ENCODE peak calls at places on chromosomes 1 and 21, in seven cellular contexts. W is AG04449, G is colonic mucosa, E is mammary epithelial cell, L is pancreas, Y is GM10248, T is GM23338. Z is an unnamed sample.

GRCh38 chr1:223628233-223628632 is 37.3 kb downstream of the CAPN8 start:
- DNase-seq in W (no peak), G (peak), E (no peak), L (no peak), Y (peak), T (peak), Z (no peak)

GRCh38 chr1:151611288-151611790 is 511 bp upstream of the SNX27 start:
- DNase-seq in W (no peak), G (no peak), E (peak), L (no peak), Y (no peak), T (no peak), Z (no peak)

GRCh38 chr1:5989731-5990271 is 2.4 kb downstream of the NPHP4 start:
- DNase-seq in W (no peak), G (no peak), E (no peak), L (peak), Y (no peak), T (no peak), Z (no peak)

GRCh38 chr1:228299901-228300300 is 92.1 kb downstream of the OBSCN start:
- DNase-seq in W (no peak), G (no peak), E (no peak), L (no peak), Y (no peak), T (no peak), Z (no peak)

GRCh38 chr21:17119466-17120297 is 393.2 kb upstream of the CXADR start:
- DNase-seq in W (no peak), G (no peak), E (no peak), L (no peak), Y (no peak), T (peak), Z (no peak)

GRCh38 chr21:28193189-28193588 is 799.5 kb downstream of the LTN1 start:
- DNase-seq in W (no peak), G (no peak), E (no peak), L (no peak), Y (no peak), T (peak), Z (no peak)

GRCh38 chr1:6271554-6271953 is 10.7 kb upstream of the GPR153 start:
- DNase-seq in W (no peak), G (peak), E (no peak), L (no peak), Y (no peak), T (no peak), Z (no peak)

GRCh38 chr1:93816970-93817738 is 61.9 kb downstream of the DNTTIP2 start:
- DNase-seq in W (no peak), G (no peak), E (no peak), L (no peak), Y (no peak), T (no peak), Z (no peak)

GRCh38 chr1:7761103-7761502 is 10.0 kb upstream of the VAMP3 start:
- DNase-seq in W (no peak), G (no peak), E (no peak), L (no peak), Y (no peak), T (peak), Z (no peak)

GRCh38 chr1:155466996-155467395 is 95.6 kb downstream of the ASH1L start:
- DNase-seq in W (peak), G (no peak), E (peak), L (no peak), Y (no peak), T (no peak), Z (no peak)

GRCh38 chr1:168469690-168470089 is 74.1 kb downstream of the XCL2 start:
- DNase-seq in W (no peak), G (peak), E (peak), L (no peak), Y (no peak), T (no peak), Z (no peak)

GRCh38 chr1:151908228-151908691 is 1.1 kb downstream of the THEM4 start:
- DNase-seq in W (no peak), G (no peak), E (no peak), L (no peak), Y (no peak), T (peak), Z (no peak)

GRCh38 chr1:151641229-151641628 is 29.4 kb downstream of the SNX27 start:
- DNase-seq in W (no peak), G (no peak), E (peak), L (no peak), Y (no peak), T (no peak), Z (no peak)

GRCh38 chr1:151494741-151495281 is 16.4 kb upstream of the CGN start:
- DNase-seq in W (peak), G (no peak), E (peak), L (no peak), Y (peak), T (no peak), Z (no peak)

GRCh38 chr1:225838793-225839192 is 28.9 kb downstream of the EPHX1 start:
- DNase-seq in W (no peak), G (no peak), E (no peak), L (peak), Y (no peak), T (no peak), Z (no peak)

GRCh38 chr1:189220750-189221149 is 1256.9 kb downstream of the BRINP3 start:
- DNase-seq in W (no peak), G (no peak), E (no peak), L (no peak), Y (no peak), T (peak), Z (no peak)
- TF ChIP-seq CTCF in W (no peak), G (no peak), E (peak), L (no peak), Y (no peak), T (no peak), Z (no peak)

DNA sequence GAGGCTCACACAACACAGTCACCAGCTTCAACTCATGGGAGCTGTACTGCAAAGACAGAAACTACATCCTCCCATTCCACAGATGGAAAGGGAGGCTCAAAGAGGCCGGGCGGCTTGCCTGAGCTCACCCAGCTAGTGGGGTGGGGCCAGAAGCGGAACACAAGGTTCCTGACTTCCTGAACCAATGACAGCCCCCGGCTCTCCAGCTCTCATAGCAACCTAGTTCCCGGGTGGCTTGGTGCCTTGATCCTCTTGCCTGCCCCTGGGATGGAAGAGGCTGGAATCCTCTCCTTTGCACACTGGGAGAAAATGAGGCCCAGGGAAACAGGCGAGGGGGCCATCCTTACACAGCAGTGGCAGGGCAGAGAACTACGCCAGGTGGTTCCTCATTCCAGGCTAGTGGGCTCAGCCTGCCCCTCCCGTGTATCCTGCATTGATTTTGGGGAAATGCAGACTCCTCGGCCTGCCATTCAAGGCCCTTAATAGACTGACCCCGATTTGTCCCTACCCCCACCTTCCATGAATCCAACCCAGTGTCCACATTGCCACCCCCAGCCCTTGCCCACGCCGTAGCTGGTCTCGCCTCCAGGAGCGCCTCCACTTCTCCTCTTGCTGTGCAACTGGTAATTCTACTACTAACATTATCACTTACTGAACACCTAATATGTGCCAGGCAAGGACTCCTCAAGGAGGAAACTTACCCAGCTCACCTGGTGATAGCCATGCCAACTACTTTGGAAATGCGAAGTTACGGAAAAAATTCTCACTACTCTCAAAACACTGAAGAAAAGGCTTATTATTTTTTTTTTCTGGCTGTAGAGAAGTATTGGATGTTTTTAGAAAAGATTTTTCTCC is 5.0 kb downstream of the RAP1GAP start:
- DNase-seq in W (no peak), G (no peak), E (no peak), L (no peak), Y (no peak), T (peak), Z (peak)
- TF ChIP-seq CTCF in W (no peak), G (no peak), E (no peak), L (no peak), Y (no peak), T (no peak), Z (no peak)

GRCh38 chr1:185846672-185847440 is 112.7 kb downstream of the HMCN1 start:
- DNase-seq in W (no peak), G (no peak), E (peak), L (no peak), Y (no peak), T (no peak), Z (no peak)

GRCh38 chr1:185853739-185854138 is 119.5 kb downstream of the HMCN1 start:
- DNase-seq in W (peak), G (no peak), E (peak), L (no peak), Y (no peak), T (no peak), Z (no peak)

GRCh38 chr1:185850366-185850765 is 116.2 kb downstream of the HMCN1 start:
- DNase-seq in W (no peak), G (no peak), E (peak), L (no peak), Y (no peak), T (peak), Z (no peak)
- TF ChIP-seq CTCF in W (no peak), G (no peak), E (no peak), L (no peak), Y (no peak), T (no peak), Z (no peak)

DNA sequence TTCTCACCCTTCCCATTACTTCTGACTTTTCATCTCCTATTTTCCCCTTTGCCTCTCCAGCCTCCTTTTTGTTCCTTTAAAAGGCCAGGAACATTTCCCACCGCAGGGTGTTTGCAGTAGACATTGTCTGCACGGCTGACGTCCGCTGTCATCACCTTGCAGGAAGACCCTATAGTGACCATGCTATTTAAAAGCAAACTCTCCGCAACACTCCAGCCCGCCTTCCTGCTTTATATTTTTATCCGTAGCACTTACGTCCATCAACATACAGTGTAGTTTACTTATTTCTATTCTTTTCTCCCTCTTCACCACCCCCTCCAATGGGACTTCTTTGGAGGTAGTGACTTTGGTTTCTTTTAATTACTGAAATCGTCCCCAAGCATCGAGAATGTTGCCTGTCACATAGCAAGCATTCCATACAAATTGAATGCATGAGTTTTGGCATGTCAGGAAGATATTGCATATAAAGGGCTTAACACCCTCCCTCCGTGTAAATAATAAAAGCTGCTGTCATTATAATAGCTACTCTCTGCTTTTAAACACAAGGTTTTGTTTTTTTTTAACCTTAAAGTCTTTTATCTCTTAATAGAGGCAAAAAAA is 19.8 kb downstream of the SLC25A33 start:
- DNase-seq in W (no peak), G (no peak), E (no peak), L (peak), Y (no peak), T (no peak), Z (no peak)
- TF ChIP-seq CTCF in W (no peak), G (no peak), E (no peak), L (no peak), Y (no peak), T (no peak), Z (no peak)

GRCh38 chr1:38027201-38028104 is 14.9 kb downstream of the UTP11 start:
- DNase-seq in W (no peak), G (no peak), E (peak), L (peak), Y (no peak), T (no peak), Z (no peak)

GRCh38 chr1:38028105-38028591 is 15.6 kb downstream of the UTP11 start:
- DNase-seq in W (no peak), G (no peak), E (peak), L (no peak), Y (peak), T (peak), Z (no peak)

GRCh38 chr1:38029725-38030511 is 16.7 kb downstream of the POU3F1 start:
- DNase-seq in W (no peak), G (no peak), E (peak), L (peak), Y (peak), T (peak), Z (no peak)

GRCh38 chr1:38029081-38029681 is 16.6 kb downstream of the UTP11 start:
- DNase-seq in W (no peak), G (no peak), E (no peak), L (no peak), Y (no peak), T (peak), Z (no peak)

GRCh38 chr1:38028671-38029070 is 16.1 kb downstream of the UTP11 start:
- DNase-seq in W (no peak), G (no peak), E (no peak), L (no peak), Y (no peak), T (peak), Z (no peak)
- TF ChIP-seq CTCF in W (no peak), G (no peak), E (no peak), L (no peak), Y (no peak), T (peak), Z (no peak)

GRCh38 chr1:15703562-15703961 is 19.4 kb downstream of the PLEKHM2 start:
- DNase-seq in W (peak), G (peak), E (peak), L (no peak), Y (no peak), T (no peak), Z (peak)

GRCh38 chr1:15701784-15702183 is 17.7 kb downstream of the PLEKHM2 start:
- DNase-seq in W (no peak), G (no peak), E (no peak), L (no peak), Y (no peak), T (no peak), Z (no peak)

GRCh38 chr1:15704526-15705183 is 20.5 kb downstream of the PLEKHM2 start:
- DNase-seq in W (no peak), G (no peak), E (no peak), L (no peak), Y (no peak), T (no peak), Z (no peak)

GRCh38 chr1:15705184-15705566 is 21.1 kb downstream of the PLEKHM2 start:
- DNase-seq in W (no peak), G (no peak), E (no peak), L (no peak), Y (no peak), T (no peak), Z (no peak)

GRCh38 chr1:15702722-15703550 is 18.8 kb downstream of the PLEKHM2 start:
- DNase-seq in W (no peak), G (no peak), E (peak), L (no peak), Y (no peak), T (peak), Z (no peak)
- TF ChIP-seq CTCF in W (peak), G (no peak), E (peak), L (no peak), Y (no peak), T (peak), Z (no peak)

DNA sequence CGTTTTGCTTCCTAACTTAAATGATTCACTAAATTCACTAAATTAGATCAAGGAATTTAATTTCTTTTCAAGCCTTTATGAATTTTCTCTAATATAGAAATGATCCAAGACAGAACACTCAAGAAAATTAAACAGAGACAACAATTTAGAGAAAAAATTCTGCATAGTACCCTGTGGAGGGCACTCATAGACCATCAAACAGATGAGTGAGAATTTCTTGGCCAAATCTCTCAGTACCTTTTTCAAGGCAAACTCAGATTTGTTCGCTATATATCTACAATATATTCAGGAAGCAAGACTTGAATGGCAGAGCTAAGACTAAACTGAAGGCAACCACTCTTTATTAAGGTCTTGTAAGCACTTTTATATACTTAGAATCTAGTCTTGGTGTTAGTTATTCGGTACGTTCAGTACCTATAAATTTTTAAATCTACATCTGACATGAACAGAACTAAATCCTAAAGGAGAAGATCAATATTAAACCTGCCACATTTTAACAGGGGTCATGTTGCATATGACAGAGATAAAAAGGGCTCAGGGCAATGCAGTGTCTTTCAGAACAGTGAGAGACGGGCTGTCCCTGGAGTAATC is 118.7 kb upstream of the TMPRSS15 start:
- DNase-seq in W (no peak), G (no peak), E (no peak), L (no peak), Y (no peak), T (peak), Z (no peak)
- TF ChIP-seq CTCF in W (peak), G (no peak), E (no peak), L (no peak), Y (no peak), T (peak), Z (no peak)

DNA sequence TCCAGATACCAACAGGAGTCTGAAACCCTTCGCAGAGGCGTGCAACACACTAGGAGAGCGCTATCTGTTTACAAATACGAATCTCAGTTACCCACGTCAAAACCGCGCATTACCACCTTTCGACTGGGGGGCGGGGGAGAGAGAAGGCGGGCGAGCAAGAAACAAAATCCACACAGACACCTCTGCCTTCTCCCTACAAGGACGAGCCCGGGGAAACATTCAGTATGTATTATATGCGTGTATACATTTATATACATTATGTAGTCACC is 722 bp downstream of the TUT4 start:
- DNase-seq in W (no peak), G (peak), E (peak), L (no peak), Y (peak), T (peak), Z (peak)
- TF ChIP-seq CTCF in W (no peak), G (no peak), E (no peak), L (no peak), Y (no peak), T (no peak), Z (no peak)

DNA sequence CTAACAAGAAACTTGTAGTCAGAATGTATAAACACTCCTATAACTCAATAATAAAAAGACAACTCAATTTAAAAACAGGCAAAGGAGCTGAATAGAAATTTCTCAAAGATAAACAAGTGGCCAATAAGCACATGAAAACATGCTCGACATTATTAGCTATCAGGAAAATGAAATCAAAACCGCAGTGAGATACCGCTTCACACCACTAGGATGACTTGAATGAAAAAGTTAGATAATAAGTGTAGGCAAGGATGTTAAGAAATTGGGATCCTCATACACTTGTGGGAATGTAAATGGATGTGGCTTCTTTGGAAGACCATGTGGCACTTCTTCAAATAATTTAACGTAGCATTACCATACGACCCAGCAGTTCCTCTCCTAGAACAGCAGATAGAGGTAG is 8.9 kb downstream of the RALGPS2 start:
- DNase-seq in W (no peak), G (no peak), E (no peak), L (no peak), Y (no peak), T (peak), Z (no peak)
- TF ChIP-seq CTCF in W (no peak), G (peak), E (peak), L (peak), Y (no peak), T (no peak), Z (no peak)

Z was measured in omental fat pad.